ENCODE peak calls at places on chromosome 6, in eight cellular contexts. C, F, A, E, T, B, Q and V are unnamed samples.

GRCh38 chr6:85008311-85009015 is 244.1 kb upstream of the TBX18 start:
- DNase-seq in C (no peak), F (no peak), A (no peak), E (no peak), T (no peak), B (no peak), Q (peak), V (no peak)

GRCh38 chr6:9139762-9140161 is 704.4 kb upstream of the SLC35B3 start:
- DNase-seq in C (no peak), F (no peak), A (no peak), E (no peak), T (no peak), B (no peak), Q (no peak), V (no peak)

GRCh38 chr6:30260036-30260504 is 46.9 kb upstream of the TRIM26 start:
- DNase-seq in C (peak), F (no peak), A (no peak), E (no peak), T (no peak), B (no peak), Q (no peak), V (no peak)

GRCh38 chr6:41557305-41557704 is 11.1 kb downstream of the FOXP4 start:
- DNase-seq in C (no peak), F (no peak), A (no peak), E (no peak), T (no peak), B (no peak), Q (no peak), V (no peak)

GRCh38 chr6:160356074-160356754 is 8.0 kb downstream of the SLC22A3 start:
- DNase-seq in C (no peak), F (no peak), A (no peak), E (no peak), T (no peak), B (no peak), Q (no peak), V (no peak)

GRCh38 chr6:145886228-145886956 is 71.8 kb upstream of the FBXO30 start:
- DNase-seq in C (no peak), F (no peak), A (no peak), E (no peak), T (no peak), B (no peak), Q (peak), V (peak)

GRCh38 chr6:10510592-10511367 is 10.4 kb upstream of the GCNT2 start:
- DNase-seq in C (peak), F (peak), A (peak), E (peak), T (peak), B (peak), Q (peak), V (peak)

GRCh38 chr6:39005774-39006173 is 42.8 kb upstream of the GLP1R start:
- DNase-seq in C (no peak), F (no peak), A (no peak), E (peak), T (no peak), B (no peak), Q (no peak), V (no peak)

GRCh38 chr6:48101277-48101676 is 9.7 kb downstream of the PTCHD4 start:
- DNase-seq in C (no peak), F (no peak), A (no peak), E (no peak), T (no peak), B (no peak), Q (no peak), V (no peak)

GRCh38 chr6:36050305-36050704 is 22.7 kb downstream of the MAPK14 start:
- DNase-seq in C (no peak), F (no peak), A (peak), E (no peak), T (no peak), B (no peak), Q (no peak), V (no peak)

GRCh38 chr6:56148488-56149190 is 98.7 kb downstream of the COL21A1 start:
- DNase-seq in C (no peak), F (no peak), A (peak), E (no peak), T (no peak), B (no peak), Q (peak), V (no peak)

GRCh38 chr6:170128346-170128745 is 162.5 kb downstream of the DLL1 start:
- DNase-seq in C (no peak), F (no peak), A (no peak), E (no peak), T (no peak), B (no peak), Q (no peak), V (no peak)

GRCh38 chr6:139699335-139699734 is 324.9 kb upstream of the CITED2 start:
- DNase-seq in C (no peak), F (no peak), A (no peak), E (no peak), T (no peak), B (no peak), Q (no peak), V (no peak)

GRCh38 chr6:98836025-98836961 is 1.9 kb downstream of the POU3F2 start:
- DNase-seq in C (no peak), F (peak), A (peak), E (no peak), T (no peak), B (peak), Q (no peak), V (no peak)

GRCh38 chr6:42083530-42083929 is 33.2 kb downstream of the TAF8 start:
- DNase-seq in C (no peak), F (no peak), A (no peak), E (no peak), T (no peak), B (no peak), Q (no peak), V (no peak)